ENCODE peak calls at places on chromosomes 13 and 19, in four cellular contexts. F is uterus, L is transverse colon, W is NCI-H774. P is an unnamed sample.

GRCh38 chr13:80873589-80873988 is 532.7 kb upstream of the SPRY2 start:
- DNase-seq in L (no peak), F (no peak), W (no peak), P (no peak)

GRCh38 chr13:54637377-54637776 is 1608.8 kb downstream of the OLFM4 start:
- DNase-seq in F (no peak), L (no peak), W (no peak), P (no peak)

GRCh38 chr13:91319996-91320395 is 27.5 kb upstream of the MIR17HG start:
- DNase-seq in W (no peak), F (no peak), L (no peak), P (no peak)

GRCh38 chr19:29789007-29789406 is 22.8 kb upstream of the CCNE1 start:
- DNase-seq in W (no peak), L (no peak), F (no peak), P (no peak)

GRCh38 chr13:96273196-96273595 is 183.3 kb downstream of the HS6ST3 start:
- DNase-seq in W (no peak), L (no peak), F (no peak), P (no peak)

GRCh38 chr19:39405261-39405912 is 1.3 kb upstream of the ZFP36 start:
- DNase-seq in L (no peak), F (no peak), W (no peak), P (no peak)

GRCh38 chr13:98581971-98582702 is 5.2 kb upstream of the STK24 start:
- DNase-seq in L (no peak), W (peak; percentile 15), F (no peak), P (no peak)

GRCh38 chr19:4811328-4812131 is 20.0 kb downstream of the TICAM1 start:
- DNase-seq in F (peak; percentile 78), W (peak; percentile 44), L (peak; percentile 90), P (peak; percentile 91)

GRCh38 chr19:18795540-18795939 is 4.4 kb upstream of the COMP start:
- DNase-seq in W (no peak), L (no peak), F (no peak), P (no peak)

GRCh38 chr13:64993514-64994164 is 2236.5 kb downstream of the PCDH9 start:
- DNase-seq in F (no peak), L (no peak), W (no peak), P (no peak)

GRCh38 chr19:18282021-18282787 is 782 bp upstream of the JUND start:
- DNase-seq in F (no peak), L (no peak), W (peak; percentile 24), P (peak; percentile 79)

GRCh38 chr19:51904331-51905165 is at the start of gene ZNF649:
- DNase-seq in F (peak; percentile 84), L (peak; percentile 84), W (peak; percentile 83), P (peak; percentile 88)

GRCh38 chr13:113915012-113915763 is 51.3 kb upstream of the GAS6 start:
- DNase-seq in W (peak; percentile 40), F (peak; percentile 11), L (no peak), P (peak; percentile 47)

GRCh38 chr19:42285546-42285945 is 16.4 kb upstream of the PRR19 start:
- DNase-seq in L (no peak), W (no peak), F (peak; percentile 36), P (peak; percentile 70)

GRCh38 chr19:7534531-7534980 is 961 bp upstream of the PNPLA6 start:
- DNase-seq in F (peak; percentile 71), W (no peak), L (peak; percentile 61), P (peak; percentile 83)

GRCh38 chr13:98826156-98826555 is 73.7 kb upstream of the SLC15A1 start:
- DNase-seq in L (no peak), W (no peak), F (no peak), P (no peak)

GRCh38 chr13:65468628-65469027 is 1761.5 kb downstream of the PCDH9 start:
- DNase-seq in W (no peak), L (no peak), F (no peak), P (no peak)

GRCh38 chr19:6736169-6736916 is 1.0 kb downstream of the GPR108 start:
- DNase-seq in L (peak; percentile 84), W (no peak), F (peak; percentile 79), P (peak; percentile 84)

GRCh38 chr19:49362048-49362925 is at the start of gene TEAD2:
- DNase-seq in W (no peak), L (peak; percentile 75), F (peak; percentile 85), P (peak; percentile 90)

GRCh38 chr13:75263741-75264407 is 218.1 kb downstream of the TBC1D4 start:
- DNase-seq in L (no peak), F (no peak), W (no peak), P (no peak)

GRCh38 chr19:6213266-6213595 is 66.5 kb downstream of the MLLT1 start:
- DNase-seq in W (no peak), L (no peak), F (no peak), P (no peak)

GRCh38 chr19:21158523-21159135 is 16.8 kb downstream of the ZNF431 start:
- DNase-seq in W (no peak), F (no peak), L (no peak), P (no peak)

GRCh38 chr19:15101479-15102082 is 5.6 kb upstream of the SYDE1 start:
- DNase-seq in W (no peak), F (no peak), L (peak; percentile 52), P (no peak)

GRCh38 chr13:25204843-25205242 is 32.8 kb upstream of the AMER2 start:
- DNase-seq in W (no peak), F (no peak), L (no peak), P (no peak)

GRCh38 chr13:89584058-89584457 is 1763.4 kb upstream of the MIR17HG start:
- DNase-seq in L (no peak), F (no peak), W (no peak), P (no peak)

GRCh38 chr13:31846182-31846938 is 107.0 kb downstream of the RXFP2 start:
- DNase-seq in F (peak; percentile 88), W (peak; percentile 67), L (peak; percentile 83), P (peak; percentile 92)

GRCh38 chr13:109380457-109380856 is 405.9 kb downstream of the IRS2 start:
- DNase-seq in L (no peak), F (no peak), W (no peak), P (no peak)

GRCh38 chr19:49686503-49687088 is 2.8 kb upstream of the ADM5 start:
- DNase-seq in F (no peak), L (no peak), W (no peak), P (no peak)

GRCh38 chr19:36963262-36963661 is 47.1 kb downstream of the ZNF568 start:
- DNase-seq in W (peak; percentile 48), L (no peak), F (no peak), P (no peak)

GRCh38 chr19:29113838-29114237 is 99.1 kb downstream of the UQCRFS1 start:
- DNase-seq in W (no peak), F (no peak), L (no peak), P (no peak)

GRCh38 chr13:51605698-51606097 is 21.4 kb downstream of the WDFY2 start:
- DNase-seq in W (no peak), L (no peak), F (no peak), P (no peak)

GRCh38 chr19:56155124-56155687 is 14.1 kb downstream of the ZNF444 start:
- DNase-seq in W (no peak), L (peak; percentile 33), F (no peak), P (no peak)

GRCh38 chr19:10270616-10271394 is at the start of gene ICAM1:
- DNase-seq in L (peak; percentile 88), F (peak; percentile 77), W (no peak), P (peak; percentile 93)

GRCh38 chr19:1067341-1068103 is 555 bp downstream of the ARHGAP45 start:
- DNase-seq in W (no peak), L (peak; percentile 34), F (no peak), P (peak; percentile 53)

GRCh38 chr19:1064661-1065605 is 2.0 kb upstream of the ARHGAP45 start:
- DNase-seq in W (no peak), F (peak; percentile 51), L (peak; percentile 81), P (peak; percentile 76)

GRCh38 chr13:32639502-32640105 is 53.4 kb downstream of the PDS5B start:
- DNase-seq in L (peak; percentile 57), F (peak; percentile 31), W (no peak), P (peak; percentile 66)

GRCh38 chr13:73608157-73608516 is 526.1 kb downstream of the KLF12 start:
- DNase-seq in W (no peak), F (no peak), L (no peak), P (no peak)

GRCh38 chr13:46297338-46297737 is 85.6 kb downstream of the LRRC63 start:
- DNase-seq in W (no peak), F (no peak), L (no peak), P (no peak)

GRCh38 chr13:37918116-37919100 is 48.8 kb upstream of the TRPC4 start:
- DNase-seq in L (no peak), W (no peak), F (no peak), P (no peak)

GRCh38 chr13:26965976-26966375 is 205.4 kb upstream of the GPR12 start:
- DNase-seq in W (no peak), L (no peak), F (peak; percentile 66), P (peak; percentile 63)

P was measured in sciatic nerve.